ENCODE peak calls at places on chromosome 1, in four cellular contexts. D is HepG2, V is SK-N-SH, A is K562. P is an unnamed sample.

GRCh38 chr1:17759114-17759513 is 4.0 kb downstream of the ACTL8 start:
- DNase-seq in D (peak; percentile 13), V (no peak), A (peak; percentile 65), P (no peak)

GRCh38 chr1:243957141-243957540 is 93.9 kb upstream of the ZBTB18 start:
- DNase-seq in V (no peak), D (no peak), A (no peak), P (no peak)

GRCh38 chr1:201266774-201267173 is 16.5 kb upstream of the PKP1 start:
- DNase-seq in A (no peak), V (no peak), D (no peak), P (no peak)

GRCh38 chr1:226736001-226736907 is 2.8 kb downstream of the ITPKB start:
- DNase-seq in A (no peak), V (no peak), D (no peak), P (no peak)

GRCh38 chr1:19344372-19344810 is 32.3 kb downstream of the SLC66A1 start:
- DNase-seq in A (peak; percentile 67), D (peak; percentile 30), V (peak; percentile 90), P (no peak)

GRCh38 chr1:180309338-180309737 is 79.3 kb downstream of the LHX4 start:
- DNase-seq in V (no peak), A (no peak), D (peak; percentile 54), P (no peak)

GRCh38 chr1:59360170-59360569 is 63.3 kb downstream of the FGGY start:
- DNase-seq in A (no peak), D (no peak), V (no peak), P (no peak)

GRCh38 chr1:20601123-20601825 is 12.4 kb downstream of the CDA start:
- DNase-seq in V (no peak), D (no peak), A (peak; percentile 46), P (no peak)

GRCh38 chr1:192776206-192776605 is 32.6 kb upstream of the RGS2 start:
- DNase-seq in V (no peak), A (no peak), D (no peak), P (no peak)

GRCh38 chr1:88079036-88079435 is 605.0 kb upstream of the PKN2 start:
- DNase-seq in D (peak; percentile 18), A (no peak), V (peak; percentile 3), P (no peak)

GRCh38 chr1:54846301-54846700 is 40.7 kb downstream of the DHCR24 start:
- DNase-seq in V (no peak), A (no peak), D (no peak), P (no peak)

GRCh38 chr1:229857585-229857984 is 209.5 kb upstream of the GALNT2 start:
- DNase-seq in A (no peak), V (no peak), D (no peak), P (no peak)

GRCh38 chr1:150256193-150256548 is 1.4 kb upstream of the CA14 start:
- DNase-seq in D (no peak), V (no peak), A (no peak), P (no peak)

GRCh38 chr1:214002472-214002871 is 14.7 kb downstream of the PROX1 start:
- DNase-seq in A (peak; percentile 43), D (peak; percentile 78), V (no peak), P (no peak)

GRCh38 chr1:117189109-117189437 is 21.7 kb downstream of the VTCN1 start:
- DNase-seq in V (no peak), D (no peak), A (no peak), P (no peak)

GRCh38 chr1:239805042-239805441 is 286.6 kb upstream of the FMN2 start:
- DNase-seq in A (no peak), D (no peak), V (no peak), P (no peak)

GRCh38 chr1:66532798-66533783 is 862 bp upstream of the SGIP1 start:
- DNase-seq in A (peak; percentile 20), V (peak; percentile 53), D (no peak), P (no peak)

GRCh38 chr1:226702318-226702956 is 36.6 kb downstream of the ITPKB start:
- DNase-seq in A (no peak), V (no peak), D (no peak), P (no peak)

GRCh38 chr1:155320252-155320651 is 442 bp upstream of the RUSC1 start:
- DNase-seq in V (no peak), A (peak; percentile 41), D (no peak), P (no peak)

GRCh38 chr1:183416850-183417690 is 1.1 kb downstream of the NMNAT2 start:
- DNase-seq in A (peak; percentile 28), D (no peak), V (peak; percentile 83), P (no peak)

GRCh38 chr1:60132985-60133673 is 59.6 kb upstream of the C1orf87 start:
- DNase-seq in D (no peak), A (no peak), V (peak; percentile 3), P (no peak)

GRCh38 chr1:151158751-151159251 is 2.4 kb downstream of the TNFAIP8L2 start:
- DNase-seq in V (no peak), A (no peak), D (no peak), P (no peak)

GRCh38 chr1:151166506-151166956 is 587 bp downstream of the SCNM1 start:
- DNase-seq in D (peak; percentile 9), V (peak; percentile 47), A (no peak), P (no peak)

GRCh38 chr1:218164930-218165686 is 120.0 kb upstream of the RRP15 start:
- DNase-seq in V (peak; percentile 67), D (no peak), A (no peak), P (no peak)

DNA sequence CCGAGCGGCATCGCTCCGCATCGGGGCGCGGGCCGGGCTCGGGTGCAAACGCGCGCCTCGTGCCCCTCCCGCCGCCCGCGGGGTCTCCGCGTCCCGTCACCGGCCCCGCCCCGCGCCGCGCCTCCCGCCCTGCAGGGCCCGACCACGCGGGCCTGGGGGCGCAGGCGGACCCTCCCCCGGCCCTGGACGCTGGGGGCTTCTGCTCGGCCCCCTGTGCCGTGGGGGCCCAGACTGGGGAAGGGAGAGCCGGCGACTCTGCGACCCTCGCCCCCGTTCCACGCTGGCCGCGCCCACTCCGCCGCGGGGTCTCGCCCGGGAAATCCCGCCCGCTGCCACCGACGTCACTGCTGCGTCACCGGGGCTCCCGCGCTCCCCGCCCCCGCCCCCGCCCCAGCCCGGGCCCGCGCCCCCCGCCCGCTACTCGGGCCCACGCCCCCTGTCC is at the start of gene GNG4:
- DNase-seq in D (no peak), V (peak; percentile 98), A (no peak), P (no peak)
- TF ChIP-seq MXI1 in D (no peak), V (peak; percentile 47), A (no peak), P (no peak)

GRCh38 chr1:92994105-92994712 is 32.9 kb upstream of the DIPK1A start:
- DNase-seq in A (peak; percentile 91), V (peak; percentile 59), D (peak; percentile 82), P (no peak)
- TF ChIP-seq CTCF in A (peak; percentile 91), V (peak; percentile 85), D (peak; percentile 86), P (peak; percentile 81)

DNA sequence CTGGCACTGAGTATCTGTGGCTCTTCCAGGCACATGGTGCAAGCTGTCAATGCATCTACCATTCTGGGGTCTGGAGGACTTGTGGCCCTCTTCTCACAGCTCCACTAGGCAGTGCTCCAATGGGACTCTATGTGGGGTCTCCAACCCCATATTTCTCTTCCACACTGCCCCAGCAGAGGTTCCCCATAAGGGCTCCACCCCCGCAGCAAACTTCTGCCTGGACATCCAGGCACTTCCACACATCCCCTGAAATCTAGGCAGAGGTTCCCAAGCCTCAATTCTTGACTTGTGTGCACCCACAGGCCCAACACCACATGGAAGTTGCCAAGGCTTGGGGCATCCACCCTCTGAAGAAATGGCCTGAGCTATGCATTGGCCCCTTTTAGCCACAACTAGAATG is 18.8 kb downstream of the ODF2L start:
- DNase-seq in D (no peak), V (no peak), A (peak; percentile 11), P (no peak)
- TF ChIP-seq NFIC in D (no peak), V (no peak), A (no peak), P (no peak)

DNA sequence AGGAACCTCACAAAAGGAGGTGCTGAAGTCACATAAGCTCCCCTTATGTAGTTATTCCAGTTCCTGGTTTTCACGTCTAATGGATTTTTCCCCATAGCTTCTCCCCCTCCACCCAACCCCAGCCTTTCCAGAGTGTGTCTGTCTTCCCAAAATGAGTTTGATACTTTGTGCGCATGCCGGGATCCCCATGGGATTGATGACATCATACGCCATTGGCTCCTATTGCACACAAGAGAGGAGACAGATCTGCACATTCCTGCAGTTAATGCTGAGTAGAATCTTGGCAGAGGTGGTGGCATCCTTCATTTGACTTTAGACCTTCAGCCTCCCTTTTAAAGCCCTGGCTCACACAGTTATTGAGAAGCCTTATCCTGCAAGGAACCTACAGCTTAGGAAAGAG is 71.4 kb downstream of the DDR2 start:
- DNase-seq in A (no peak), D (no peak), V (no peak), P (no peak)
- TF ChIP-seq MXI1 in A (no peak), D (no peak), V (no peak), P (no peak)

DNA sequence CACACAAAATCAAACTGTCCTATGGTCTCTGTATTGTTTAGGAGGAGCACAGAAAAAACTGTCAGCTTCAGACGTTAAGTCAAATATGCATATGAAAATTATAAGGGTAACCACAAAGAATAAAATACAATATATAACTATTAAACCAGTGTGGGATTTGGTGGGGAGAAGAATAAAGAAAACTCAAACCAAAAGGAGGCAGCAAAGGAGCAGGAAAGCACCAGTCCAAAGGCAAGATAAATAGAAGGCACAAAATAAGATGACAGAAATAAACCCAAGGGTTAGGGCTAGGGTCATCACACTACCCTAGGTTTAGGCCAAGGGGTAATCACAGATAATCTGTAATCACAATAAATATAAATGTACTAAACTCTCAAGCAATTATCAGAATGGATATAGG is 32.8 kb downstream of the DLGAP3 start:
- DNase-seq in D (no peak), V (no peak), A (no peak), P (no peak)
- TF ChIP-seq CTCF in D (peak; percentile 22), V (peak; percentile 36), A (peak; percentile 49), P (no peak)

GRCh38 chr1:156502749-156503671 is 2.4 kb upstream of the MEF2D start:
- DNase-seq in A (peak; percentile 61), D (no peak), V (no peak), P (no peak)
- TF ChIP-seq NFIC in A (no peak), D (no peak), V (peak; percentile 30), P (no peak)

P was measured in GM12878.